ENCODE peak calls at places on chromosome 2, in nine cellular contexts. J, A, H, P, S, K, F, M and G are unnamed samples.

GRCh38 chr2:104493698-104494097 is 360.2 kb upstream of the POU3F3 start:
- DNase-seq in M (no peak), P (no peak), F (no peak), H (no peak), A (no peak), K (no peak), J (no peak), S (no peak), G (no peak)

GRCh38 chr2:174778479-174778962 is 14.2 kb upstream of the CHRNA1 start:
- DNase-seq in M (no peak), J (peak), K (peak), A (peak), F (no peak), S (no peak), H (peak), P (no peak), G (no peak)

GRCh38 chr2:224041554-224041953 is 2.5 kb upstream of the SERPINE2 start:
- DNase-seq in S (no peak), J (no peak), A (no peak), H (no peak), P (no peak), F (no peak), M (no peak), K (no peak), G (no peak)

GRCh38 chr2:66306488-66306887 is 128.4 kb upstream of the MEIS1 start:
- DNase-seq in M (no peak), H (no peak), P (no peak), K (no peak), J (no peak), F (no peak), S (no peak), A (no peak), G (no peak)

GRCh38 chr2:165539985-165540384 is 70.5 kb downstream of the CSRNP3 start:
- DNase-seq in P (no peak), M (peak), H (no peak), A (no peak), K (no peak), S (no peak), J (no peak), F (no peak), G (no peak)

GRCh38 chr2:159300586-159300985 is 14.1 kb upstream of the WDSUB1 start:
- DNase-seq in A (no peak), K (no peak), M (no peak), P (no peak), S (no peak), J (no peak), F (no peak), H (no peak), G (no peak)

GRCh38 chr2:235639885-235640284 is 146.0 kb downstream of the AGAP1 start:
- DNase-seq in S (no peak), H (no peak), A (no peak), F (no peak), K (no peak), M (no peak), P (no peak), J (no peak), G (no peak)

GRCh38 chr2:74286725-74287124 is 56.5 kb downstream of the SLC4A5 start:
- DNase-seq in H (no peak), P (no peak), S (no peak), A (no peak), M (no peak), F (no peak), K (no peak), J (no peak), G (no peak)

GRCh38 chr2:119407430-119408220 is 24.0 kb upstream of the TMEM37 start:
- DNase-seq in F (peak), A (no peak), H (peak), K (no peak), M (peak), J (no peak), P (peak), S (peak), G (no peak)

GRCh38 chr2:228675042-228675441 is 493.6 kb upstream of the SPHKAP start:
- DNase-seq in K (peak), A (no peak), F (no peak), J (no peak), S (no peak), M (no peak), P (no peak), H (peak), G (no peak)

GRCh38 chr2:12712871-12713270 is 3.9 kb upstream of the TRIB2 start:
- DNase-seq in K (no peak), F (no peak), P (no peak), M (no peak), J (no peak), S (no peak), H (peak), A (no peak), G (no peak)

GRCh38 chr2:120014231-120014990 is 1.5 kb downstream of the EPB41L5 start:
- DNase-seq in S (no peak), F (no peak), J (no peak), H (no peak), P (no peak), M (no peak), A (no peak), K (no peak), G (no peak)

GRCh38 chr2:185127412-185127811 is 529.1 kb downstream of the ZNF804A start:
- DNase-seq in S (no peak), F (no peak), P (no peak), A (no peak), H (peak), K (no peak), M (no peak), J (no peak), G (no peak)

GRCh38 chr2:6650311-6650710 is 215.4 kb downstream of the CMPK2 start:
- DNase-seq in F (no peak), S (no peak), J (no peak), A (no peak), H (no peak), M (no peak), P (no peak), K (no peak), G (no peak)

GRCh38 chr2:47321411-47322031 is 81.4 kb upstream of the MSH2 start:
- DNase-seq in S (no peak), P (no peak), K (no peak), H (no peak), M (no peak), F (no peak), A (no peak), J (no peak), G (no peak)

GRCh38 chr2:168181825-168182224 is 65.6 kb downstream of the STK39 start:
- DNase-seq in J (no peak), A (no peak), P (no peak), F (no peak), H (no peak), S (no peak), K (no peak), M (peak), G (no peak)

GRCh38 chr2:66840321-66841014 is 405.5 kb downstream of the MEIS1 start:
- DNase-seq in M (no peak), K (peak), F (no peak), A (no peak), S (no peak), J (no peak), H (peak), P (no peak), G (no peak)

GRCh38 chr2:3633089-3633981 is 24.7 kb upstream of the ALLC start:
- DNase-seq in H (peak), S (no peak), K (no peak), P (no peak), A (no peak), J (no peak), M (no peak), F (peak), G (no peak)

GRCh38 chr2:209911486-209911885 is 91.0 kb upstream of the RPE start:
- DNase-seq in M (no peak), F (no peak), S (no peak), P (no peak), H (no peak), A (no peak), K (no peak), J (no peak), G (no peak)

GRCh38 chr2:222711315-222711940 is 40.0 kb downstream of the MOGAT1 start:
- DNase-seq in M (no peak), P (no peak), F (no peak), S (no peak), H (no peak), A (no peak), K (no peak), J (no peak), G (no peak)